ENCODE peak calls at places on chromosomes 11 and 22, in seven cellular contexts. X, R, D, E, V, P and G are unnamed samples. For H3K36me3, the result is how much of the 10 kb centered on the place peaks cover.

GRCh38 chr11:100923555-100923954 is 206.1 kb downstream of the PGR start:
- DNase-seq in X (no peak), R (no peak), D (no peak), E (no peak), V (no peak), P (no peak), G (no peak)

GRCh38 chr22:18000441-18001039 is 23.8 kb downstream of the MICAL3 start:
- DNase-seq in X (peak), R (peak), D (no peak), E (no peak), V (no peak), P (no peak), G (peak)

GRCh38 chr11:73185680-73186293 is 32.3 kb upstream of the P2RY2 start:
- DNase-seq in X (no peak), R (no peak), D (no peak), E (no peak), V (no peak), P (peak), G (peak)

GRCh38 chr22:45934168-45934564 is 42.8 kb downstream of the WNT7B start:
- DNase-seq in X (no peak), R (no peak), D (no peak), E (no peak), V (no peak), P (no peak), G (no peak)

GRCh38 chr11:130601141-130601540 is 152.7 kb downstream of the ADAMTS15 start:
- DNase-seq in X (peak), R (no peak), D (peak), E (peak), V (no peak), P (no peak), G (no peak)

GRCh38 chr22:39818050-39818449 is 75.5 kb downstream of the ENTHD1 start:
- DNase-seq in X (no peak), R (no peak), D (no peak), E (no peak), V (no peak), P (no peak), G (no peak)

GRCh38 chr11:83249972-83250593 is 36.1 kb downstream of the CCDC90B start:
- DNase-seq in X (peak), R (no peak), D (no peak), E (no peak), V (no peak), P (no peak), G (no peak)

GRCh38 chr11:32071811-32072210 is 19.1 kb upstream of the RCN1 start:
- DNase-seq in X (peak), R (no peak), D (no peak), E (no peak), V (no peak), P (no peak), G (no peak)

GRCh38 chr11:72494109-72494429 is 59.7 kb upstream of the CLPB start:
- DNase-seq in X (no peak), R (no peak), D (no peak), E (no peak), V (no peak), P (no peak), G (no peak)

GRCh38 chr11:45662096-45662664 is 3.2 kb downstream of the CHST1 start:
- DNase-seq in X (no peak), R (peak), D (no peak), E (no peak), V (no peak), P (no peak), G (peak)

GRCh38 chr11:8913961-8914660 is 3.1 kb downstream of the AKIP1 start:
- DNase-seq in X (peak), R (no peak), D (peak), E (no peak), V (no peak), P (no peak), G (no peak)

GRCh38 chr11:125166347-125166841 is 1.8 kb downstream of the PKNOX2 start:
- DNase-seq in X (peak), R (no peak), D (no peak), E (no peak), V (no peak), P (no peak), G (no peak)

GRCh38 chr11:60840711-60841430 is 1.0 kb upstream of the CCDC86 start:
- DNase-seq in X (no peak), R (no peak), D (peak), E (peak), V (no peak), P (no peak), G (no peak)

GRCh38 chr11:1138053-1138452 is 19.7 kb upstream of the MUC5AC start:
- DNase-seq in X (no peak), R (no peak), D (no peak), E (no peak), V (no peak), P (no peak), G (no peak)

GRCh38 chr11:23976369-23976768 is 520.5 kb upstream of the LUZP2 start:
- DNase-seq in X (no peak), R (no peak), D (no peak), E (no peak), V (no peak), P (no peak), G (no peak)

GRCh38 chr11:104163100-104164027 is 583 bp downstream of the PDGFD start:
- DNase-seq in X (peak), R (no peak), D (peak), E (no peak), V (no peak), P (peak), G (peak)

GRCh38 chr22:33975841-33976240 is 55.6 kb upstream of the LARGE1 start:
- DNase-seq in X (no peak), R (no peak), D (no peak), E (no peak), V (no peak), P (no peak), G (no peak)

GRCh38 chr11:24516658-24517057 is 19.8 kb downstream of the LUZP2 start:
- DNase-seq in X (no peak), R (no peak), D (no peak), E (no peak), V (no peak), P (no peak), G (no peak)

GRCh38 chr11:76266269-76266668 is 60.0 kb upstream of the WNT11 start:
- DNase-seq in X (no peak), R (no peak), D (no peak), E (no peak), V (peak), P (peak), G (no peak)

GRCh38 chr11:71199226-71199815 is 53.1 kb downstream of the SHANK2 start:
- DNase-seq in X (no peak), R (no peak), D (no peak), E (no peak), V (no peak), P (no peak), G (peak)

GRCh38 chr11:124670732-124671131 is 2.8 kb downstream of the SIAE start:
- DNase-seq in X (no peak), R (no peak), D (no peak), E (no peak), V (no peak), P (no peak), G (no peak)

GRCh38 chr11:47616726-47617416 is 22.7 kb upstream of the C1QTNF4 start:
- DNase-seq in X (peak), R (no peak), D (peak), E (peak), V (peak), P (no peak), G (no peak)

GRCh38 chr11:110373061-110373702 is 56.6 kb upstream of the FDX1 start:
- DNase-seq in X (no peak), R (no peak), D (no peak), E (no peak), V (no peak), P (no peak), G (no peak)

GRCh38 chr11:1130276-1131032 is 27.3 kb upstream of the MUC5AC start:
- DNase-seq in X (no peak), R (no peak), D (no peak), E (no peak), V (no peak), P (peak), G (peak)

GRCh38 chr11:70851308-70851707 is 401.1 kb downstream of the SHANK2 start:
- DNase-seq in X (no peak), R (no peak), D (no peak), E (no peak), V (no peak), P (no peak), G (no peak)

GRCh38 chr11:287821-288327 is 1.1 kb upstream of the PGGHG start:
- DNase-seq in X (peak), R (peak), D (peak), E (no peak), V (no peak), P (peak), G (peak)

GRCh38 chr22:50399751-50400331 is 56.7 kb downstream of the PPP6R2 start:
- DNase-seq in X (peak), R (no peak), D (peak), E (no peak), V (no peak), P (peak), G (no peak)

GRCh38 chr11:96045622-96046456 is 121.9 kb upstream of the MTMR2 start:
- DNase-seq in X (peak), R (no peak), D (peak), E (peak), V (no peak), P (no peak), G (peak)

GRCh38 chr11:114472661-114473060 is 33.4 kb downstream of the REXO2 start:
- DNase-seq in X (no peak), R (no peak), D (no peak), E (no peak), V (no peak), P (no peak), G (no peak)

GRCh38 chr11:104694259-104695070 is 203.8 kb downstream of the CASP12 start:
- DNase-seq in X (peak), R (no peak), D (no peak), E (no peak), V (no peak), P (no peak), G (no peak)

GRCh38 chr11:58965246-58965985 is 26.1 kb downstream of the GLYATL1 start:
- DNase-seq in X (no peak), R (no peak), D (no peak), E (no peak), V (no peak), P (no peak), G (no peak)

GRCh38 chr11:26276798-26277424 is 55.0 kb upstream of the ANO3 start:
- DNase-seq in X (peak), R (no peak), D (peak), E (peak), V (peak), P (no peak), G (no peak)

GRCh38 chr11:96130061-96130460 is 206.2 kb upstream of the MTMR2 start:
- DNase-seq in X (no peak), R (no peak), D (no peak), E (no peak), V (no peak), P (no peak), G (no peak)

GRCh38 chr11:105878510-105878909 is 143.5 kb downstream of the MSANTD4 start:
- DNase-seq in X (no peak), R (no peak), D (no peak), E (no peak), V (no peak), P (no peak), G (no peak)
- H3K36me3 ChIP-seq in X (under half), R (under half), D (under half), E (under half), V (under half), P (under half), G (under half)

GRCh38 chr11:68263444-68264035 is 8.2 kb downstream of the C11orf24 start:
- DNase-seq in X (no peak), R (peak), D (no peak), E (no peak), V (no peak), P (no peak), G (no peak)
- H3K36me3 ChIP-seq in X (under half), R (half or more), D (under half), E (under half), V (under half), P (half or more), G (under half)

DNA sequence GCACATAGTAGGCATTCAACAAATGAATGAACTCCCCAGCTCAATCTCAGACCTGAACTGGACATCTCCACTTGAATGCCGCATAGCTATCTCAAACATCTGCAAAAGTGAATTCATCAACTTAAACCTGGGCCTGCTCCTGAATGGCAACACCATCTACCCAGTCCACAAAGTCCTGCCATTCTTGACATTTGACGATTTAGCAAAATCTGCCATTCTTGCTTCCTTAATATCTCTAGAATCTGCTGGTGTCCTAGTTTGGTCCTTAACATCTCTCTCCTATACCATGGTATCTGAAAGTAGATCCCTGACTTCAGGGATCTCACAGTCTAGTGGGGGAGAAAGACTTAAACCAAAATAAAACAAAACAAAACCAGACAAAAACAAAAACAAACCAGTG is 12.4 kb upstream of the HPX start:
- DNase-seq in X (no peak), R (no peak), D (no peak), E (no peak), V (no peak), P (no peak), G (no peak)
- H3K36me3 ChIP-seq in X (under half), R (under half), D (under half), E (under half), V (under half), P (half or more), G (under half)

DNA sequence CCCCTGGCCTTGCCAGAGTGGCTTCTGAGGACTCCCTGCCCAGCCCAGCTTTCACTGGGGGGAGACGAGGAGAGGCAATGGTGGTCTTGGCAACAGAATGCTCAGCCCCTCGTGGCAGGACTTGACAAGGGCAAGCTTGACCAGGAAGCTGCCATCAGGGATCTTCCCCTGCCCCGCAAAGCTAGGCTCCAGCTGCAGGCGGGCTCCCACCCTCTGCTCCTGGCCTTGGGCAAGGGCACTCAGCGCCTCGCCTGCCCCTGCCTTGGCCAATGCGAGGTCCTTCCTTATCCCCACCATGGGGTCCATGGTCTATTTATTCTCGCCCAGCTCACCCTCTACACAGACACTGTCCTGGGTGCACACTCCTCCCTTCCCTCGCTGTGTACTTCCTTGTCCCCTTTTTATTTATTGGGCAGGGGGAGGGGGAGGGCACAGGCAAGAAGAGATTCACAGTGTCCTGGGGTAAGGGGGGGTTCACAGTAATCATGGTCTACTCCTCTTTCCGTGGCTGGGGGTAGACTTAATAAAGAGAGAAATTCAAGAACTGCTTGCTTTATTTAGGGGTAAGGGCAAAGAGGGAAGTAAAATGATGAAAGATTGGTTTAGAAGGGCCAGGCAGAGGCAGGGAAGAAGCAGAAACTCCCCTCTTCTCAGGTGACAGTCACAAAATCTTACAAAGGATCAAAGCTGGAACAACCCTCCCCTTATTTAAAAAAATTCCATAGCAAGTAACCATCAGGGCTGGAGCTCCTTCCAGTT is 1.6 kb downstream of the GPHA2 start:
- DNase-seq in X (no peak), R (no peak), D (no peak), E (no peak), V (no peak), P (peak), G (no peak)
- H3K36me3 ChIP-seq in X (under half), R (under half), D (under half), E (under half), V (under half), P (half or more), G (under half)

GRCh38 chr22:41600976-41601375 is 11.3 kb upstream of the PMM1 start:
- DNase-seq in X (no peak), R (no peak), D (no peak), E (no peak), V (no peak), P (peak), G (no peak)
- H3K36me3 ChIP-seq in X (under half), R (under half), D (under half), E (under half), V (under half), P (half or more), G (under half)

DNA sequence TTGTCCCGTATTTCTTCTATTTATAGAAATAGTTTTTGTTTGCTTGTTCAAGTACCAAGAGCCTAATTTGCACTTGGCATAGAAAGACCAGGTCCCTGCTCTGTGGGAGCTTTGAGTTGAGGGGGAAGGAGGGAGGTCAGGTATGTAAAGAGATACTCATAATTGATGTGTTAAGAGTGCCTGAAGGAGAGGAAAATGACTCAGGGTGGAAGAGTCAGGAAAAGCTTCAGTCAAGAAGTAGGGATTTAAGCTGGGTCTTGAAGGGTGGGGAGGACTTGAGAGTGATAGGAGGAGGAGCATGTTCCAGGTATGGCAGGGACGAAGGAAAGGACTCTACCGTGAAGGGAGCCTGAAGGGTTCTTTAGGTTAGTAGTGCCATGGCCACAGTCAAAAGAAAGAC is 9.0 kb downstream of the RBX1 start:
- DNase-seq in X (no peak), R (no peak), D (no peak), E (no peak), V (no peak), P (no peak), G (no peak)
- H3K36me3 ChIP-seq in X (under half), R (under half), D (under half), E (under half), V (under half), P (half or more), G (under half)

DNA sequence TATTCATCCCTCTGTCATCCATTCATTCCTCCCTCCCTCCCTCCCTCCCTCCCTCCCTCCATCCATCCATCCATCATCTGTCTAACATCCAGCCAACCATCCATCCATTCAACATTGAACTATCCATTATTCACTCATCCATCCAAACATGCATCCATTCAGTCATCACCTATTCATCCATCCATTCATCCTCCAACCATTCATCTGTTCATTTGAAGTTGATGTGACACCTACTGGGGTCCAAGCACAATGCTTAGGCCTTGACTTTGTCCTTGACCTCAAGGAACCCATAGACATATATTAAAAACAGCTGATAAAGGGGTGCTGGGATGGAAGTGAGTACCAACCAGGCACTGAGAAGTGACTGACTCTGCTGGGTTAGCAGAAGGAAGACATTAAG is 26.6 kb downstream of the BCR start:
- DNase-seq in X (no peak), R (no peak), D (no peak), E (no peak), V (no peak), P (no peak), G (no peak)
- H3K36me3 ChIP-seq in X (under half), R (under half), D (under half), E (under half), V (under half), P (under half), G (under half)

GRCh38 chr11:62889126-62889483 is 8.4 kb downstream of the SLC3A2 start:
- DNase-seq in X (no peak), R (no peak), D (no peak), E (no peak), V (no peak), P (no peak), G (no peak)

GRCh38 chr11:62885137-62885536 is 4.4 kb downstream of the SLC3A2 start:
- DNase-seq in X (no peak), R (no peak), D (no peak), E (no peak), V (no peak), P (no peak), G (no peak)

GRCh38 chr11:62892077-62892922 is 11.6 kb downstream of the SLC3A2 start:
- DNase-seq in X (no peak), R (no peak), D (no peak), E (no peak), V (no peak), P (no peak), G (no peak)

GRCh38 chr11:62888406-62888805 is 7.7 kb downstream of the SLC3A2 start:
- DNase-seq in X (no peak), R (no peak), D (no peak), E (no peak), V (no peak), P (no peak), G (no peak)

GRCh38 chr11:62889484-62890437 is 9.1 kb downstream of the SLC3A2 start:
- DNase-seq in X (no peak), R (no peak), D (no peak), E (no peak), V (peak), P (no peak), G (no peak)
- H3K36me3 ChIP-seq in X (under half), R (under half), D (under half), E (under half), V (under half), P (half or more), G (under half)

GRCh38 chr11:27496461-27496860 is 10.1 kb downstream of the LIN7C start:
- DNase-seq in X (no peak), R (no peak), D (no peak), E (no peak), V (no peak), P (no peak), G (no peak)
- H3K36me3 ChIP-seq in X (under half), R (under half), D (under half), E (under half), V (under half), P (half or more), G (under half)